ENCODE peak calls at places on chromosomes 5 and 9, in four cellular contexts. R is GM23338, Z is PC-3, A is fibroblast of mammary gland. Y is an unnamed sample.

GRCh38 chr5:88830567-88830966 is 52.4 kb downstream of the MEF2C start:
- DNase-seq in R (no peak), A (no peak), Z (no peak), Y (no peak)

GRCh38 chr5:94810281-94810680 is 191.8 kb downstream of the SLF1 start:
- DNase-seq in R (no peak), Z (no peak), A (no peak), Y (no peak)

GRCh38 chr9:91086657-91087563 is 274.8 kb downstream of the AUH start:
- DNase-seq in R (no peak), Z (no peak), A (no peak), Y (no peak)

GRCh38 chr5:16508730-16509531 is 43.3 kb upstream of the ZNF622 start:
- DNase-seq in R (peak), A (peak), Z (peak), Y (peak)

GRCh38 chr5:50965621-50966362 is 299.4 kb downstream of the PARP8 start:
- DNase-seq in Z (no peak), R (peak), A (no peak), Y (no peak)

GRCh38 chr9:88059469-88059868 is 78.8 kb downstream of the SPATA31C2 start:
- DNase-seq in R (no peak), Z (no peak), A (no peak), Y (no peak)

GRCh38 chr9:133405508-133406009 is 12.3 kb downstream of the REXO4 start:
- DNase-seq in A (peak), Z (no peak), R (no peak), Y (peak)

GRCh38 chr5:4191703-4192102 is 596.1 kb downstream of the IRX1 start:
- DNase-seq in Z (no peak), R (no peak), A (no peak), Y (no peak)

GRCh38 chr9:70347046-70347445 is 67.4 kb downstream of the KLF9 start:
- DNase-seq in R (no peak), Z (no peak), A (no peak), Y (no peak)

DNA sequence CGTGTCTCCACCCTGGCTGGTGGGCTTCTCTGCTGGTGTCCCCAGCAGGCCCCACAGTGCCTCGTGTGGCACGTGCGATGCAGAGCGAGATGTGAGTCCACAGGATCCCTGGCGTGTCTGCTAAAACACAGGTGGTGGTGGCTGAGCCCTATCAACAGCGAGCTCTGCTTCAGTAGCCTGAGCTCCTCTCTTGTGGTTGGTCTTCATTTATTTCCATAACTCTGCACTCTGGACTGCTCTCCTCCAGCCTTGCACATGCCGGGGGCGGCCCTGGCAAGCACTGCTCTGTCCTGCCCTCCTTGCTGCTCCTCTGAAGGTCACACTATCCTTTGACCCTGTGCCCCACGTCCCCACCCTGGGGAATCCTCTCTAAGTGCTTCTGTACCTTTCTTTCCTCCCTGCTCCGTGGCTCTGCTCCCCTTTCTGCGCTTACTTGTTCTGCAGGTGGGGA is 59.2 kb downstream of the NSUN2 start:
- DNase-seq in R (peak), A (no peak), Z (no peak), Y (no peak)
- TF ChIP-seq CTCF in R (peak), A (no peak), Z (peak), Y (no peak)

DNA sequence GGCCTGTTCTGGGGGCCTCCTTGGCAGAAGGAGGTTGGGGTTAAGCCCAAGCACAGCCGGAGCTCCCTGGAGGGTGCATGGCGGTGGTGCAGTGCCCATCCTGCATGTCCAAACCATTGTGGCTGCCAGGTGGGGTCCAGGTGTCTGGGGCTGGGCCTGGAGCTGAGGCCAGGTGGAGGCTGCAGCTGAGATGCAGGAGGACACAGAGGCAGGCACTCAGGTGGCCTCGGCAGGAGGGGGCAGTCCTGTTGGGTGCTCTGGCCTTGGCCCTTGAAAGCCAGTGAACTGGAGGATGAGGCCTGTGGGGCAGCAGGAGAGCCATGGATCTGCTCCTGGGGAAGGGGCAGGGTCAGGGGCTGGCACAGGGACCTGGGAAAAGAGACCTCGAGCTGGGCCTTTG is 195.3 kb downstream of the OLFM1 start:
- DNase-seq in R (no peak), Z (no peak), A (no peak), Y (no peak)
- H3K4me3 ChIP-seq in R (no peak), Z (no peak), A (no peak), Y (no peak)

GRCh38 chr9:78857371-78858225 is 560.7 kb downstream of the PSAT1 start:
- DNase-seq in A (no peak), Z (no peak), R (no peak), Y (peak)

GRCh38 chr9:78856781-78857180 is 559.9 kb downstream of the PSAT1 start:
- DNase-seq in R (no peak), A (no peak), Z (no peak), Y (no peak)

GRCh38 chr9:78863531-78863930 is 566.6 kb downstream of the PSAT1 start:
- DNase-seq in Z (peak), R (no peak), A (no peak), Y (no peak)

GRCh38 chr9:78858266-78858665 is 561.3 kb downstream of the PSAT1 start:
- DNase-seq in Z (no peak), A (no peak), R (no peak), Y (no peak)

DNA sequence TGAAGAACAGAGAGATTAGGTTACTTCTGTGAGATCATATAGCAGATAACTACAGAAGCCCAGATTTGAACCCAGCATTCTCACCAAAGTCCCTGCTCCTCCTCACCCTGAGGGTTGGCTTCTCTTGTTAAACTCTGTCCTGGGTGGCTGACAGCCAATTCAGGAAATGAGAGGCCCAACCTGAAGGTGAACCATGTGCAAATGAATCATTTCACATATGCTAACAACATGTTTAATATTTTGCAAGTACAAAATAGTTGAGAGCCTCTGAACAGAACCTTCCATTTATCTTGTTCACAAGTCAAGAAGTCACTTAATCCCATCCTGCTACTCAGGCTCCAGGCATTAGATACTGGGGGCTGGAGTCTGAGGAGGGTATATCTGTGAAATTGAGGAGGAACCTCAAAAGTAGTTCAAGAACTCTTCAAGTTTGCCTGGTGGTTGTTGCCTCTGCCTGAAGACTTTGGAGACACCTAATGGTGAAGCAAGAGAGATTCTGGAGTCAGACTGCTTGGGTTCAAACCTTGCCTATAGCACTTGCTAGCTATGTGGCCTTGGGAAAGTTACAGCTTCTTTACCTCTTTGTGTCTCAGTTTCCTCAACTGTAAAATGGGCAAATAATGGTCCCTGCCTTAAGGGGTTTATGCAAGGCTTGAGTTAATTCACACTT is 564.0 kb downstream of the PSAT1 start:
- DNase-seq in R (no peak), A (peak), Z (peak), Y (peak)
- TF ChIP-seq CTCF in R (no peak), A (peak), Z (no peak), Y (peak)

DNA sequence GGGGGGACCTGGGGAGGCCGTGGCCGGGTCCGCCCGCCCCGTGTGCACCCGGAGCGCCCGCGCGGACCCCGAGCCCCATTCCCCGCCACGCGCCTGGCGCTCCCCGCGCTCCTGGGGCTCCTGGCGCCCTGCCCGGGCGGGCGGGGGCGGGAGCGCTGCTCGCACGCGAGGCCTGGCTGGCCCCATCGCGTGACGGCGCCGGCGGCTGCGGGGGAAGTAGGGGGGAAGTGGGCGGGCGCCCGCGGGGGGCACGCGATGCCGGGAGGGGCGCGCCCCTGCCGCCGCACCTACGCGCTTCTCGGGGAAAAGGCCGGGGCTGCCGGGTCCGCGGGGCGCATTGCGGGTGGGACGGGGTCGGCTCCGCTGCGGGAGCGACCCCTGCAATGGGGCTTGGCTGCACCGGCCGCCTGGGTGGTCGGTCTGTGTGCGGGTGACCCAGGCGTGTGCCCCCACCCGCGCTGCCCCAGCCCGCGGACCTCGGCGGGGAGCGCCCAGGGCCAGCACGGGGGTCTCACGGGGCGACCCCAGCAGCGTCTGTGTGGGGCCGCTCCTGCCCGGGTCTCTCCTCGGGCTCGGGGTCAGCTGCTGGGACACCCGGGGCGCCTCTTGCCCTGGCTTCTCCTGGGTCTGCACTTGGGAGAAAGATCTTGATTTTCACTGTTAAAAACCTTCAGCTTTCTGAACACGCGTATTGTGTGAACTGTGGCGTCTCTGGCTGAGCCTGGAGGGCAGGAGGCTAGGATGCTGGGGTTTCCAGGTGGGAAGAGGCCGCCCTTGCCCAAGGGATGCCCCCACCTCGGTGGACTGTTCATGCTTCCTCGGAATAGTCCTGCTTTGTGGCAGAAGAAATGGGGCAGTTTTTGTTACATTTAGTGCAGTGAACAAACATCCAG is 52.4 kb downstream of the AHRR start:
- DNase-seq in Z (peak), A (peak), R (peak), Y (peak)
- H3K4me3 ChIP-seq in Z (no peak), A (peak), R (peak), Y (no peak)

DNA sequence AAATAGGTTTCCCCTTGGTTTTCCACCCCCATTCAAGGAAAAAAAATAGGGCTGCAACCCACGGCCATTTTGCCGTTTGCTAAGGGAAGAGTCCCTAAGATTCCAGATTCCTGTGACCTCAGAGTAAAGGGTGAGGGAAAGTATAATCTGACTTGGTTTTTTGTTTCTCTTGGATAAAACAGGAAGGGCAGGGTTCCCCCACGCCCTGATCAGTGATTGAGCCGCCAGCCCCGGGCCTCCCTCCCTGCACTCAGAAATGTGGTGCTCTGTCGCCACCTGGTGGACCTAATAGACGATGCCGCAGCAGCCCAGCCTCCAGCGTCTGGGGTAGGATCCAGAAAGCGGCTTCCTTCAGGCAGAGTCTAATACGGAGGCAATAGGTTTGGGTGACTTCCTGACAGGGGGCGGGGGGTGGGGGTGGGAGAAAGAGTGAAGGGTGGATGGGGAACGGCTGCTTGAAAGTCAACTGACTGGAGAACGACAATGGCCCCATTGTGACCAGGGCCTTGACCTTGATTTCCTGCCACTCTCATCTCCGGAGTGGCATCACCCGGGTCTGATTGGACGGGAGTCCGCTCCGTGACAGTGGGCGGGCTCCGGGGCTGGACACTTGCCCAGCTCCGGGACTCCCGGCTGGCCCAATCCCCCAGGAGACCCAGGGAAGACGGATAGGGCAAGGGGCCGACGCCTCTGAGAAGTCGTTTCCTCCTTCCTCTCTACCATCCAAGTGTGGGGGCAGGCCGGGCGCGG is 17.8 kb upstream of the CYSTM1 start:
- DNase-seq in Z (peak), R (peak), A (peak), Y (peak)
- TF ChIP-seq CTCF in Z (peak), R (peak), A (peak), Y (peak)

DNA sequence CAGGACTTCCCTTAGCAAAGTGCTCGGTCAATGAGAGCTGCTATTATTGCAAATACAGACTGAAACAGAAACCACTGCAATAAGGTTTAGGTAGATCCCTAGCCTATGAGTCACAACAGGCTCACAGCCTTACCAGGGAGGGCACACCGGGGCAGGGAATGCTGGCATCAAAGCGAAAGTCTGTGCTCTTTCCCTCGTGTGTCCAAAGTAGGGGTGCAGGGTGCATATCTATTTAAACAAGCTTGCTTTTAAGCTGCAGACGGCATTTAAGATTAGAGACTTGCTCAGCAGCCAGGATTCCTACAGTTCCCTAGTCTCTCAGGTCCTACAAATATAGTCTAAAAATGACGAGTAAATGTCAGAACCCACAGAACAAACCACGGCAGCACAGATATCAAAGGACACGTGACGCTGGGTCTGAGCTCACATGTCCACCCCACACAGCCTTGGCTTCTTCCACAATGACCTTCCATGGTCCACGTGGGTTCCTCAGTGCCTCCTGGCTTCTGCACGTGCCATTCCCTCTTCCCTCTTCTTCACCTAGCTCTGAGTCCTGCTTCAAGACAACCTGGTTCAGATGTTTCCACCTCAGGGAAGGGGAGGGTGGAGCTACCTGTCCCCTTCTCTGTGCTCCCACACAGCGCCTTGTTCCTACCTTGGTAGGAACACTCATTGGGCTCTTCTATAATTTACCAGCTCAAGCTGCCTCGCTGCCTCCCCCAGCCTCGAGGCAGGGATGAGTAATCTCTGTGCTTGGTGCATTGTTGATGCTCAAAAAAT is 193.2 kb downstream of the MAPKAP1 start:
- DNase-seq in Z (peak), R (no peak), A (peak), Y (peak)
- H3K4me3 ChIP-seq in Z (peak), R (no peak), A (no peak), Y (peak)

GRCh38 chr5:102049517-102049916 is 246.6 kb downstream of the SLCO4C1 start:
- DNase-seq in Z (no peak), R (no peak), A (no peak), Y (peak)
- TF ChIP-seq CTCF in Z (no peak), R (no peak), A (no peak), Y (no peak)

GRCh38 chr9:128204858-128205257 is 1.7 kb downstream of the DNM1 start:
- DNase-seq in Z (no peak), R (no peak), A (no peak), Y (no peak)
- H3K4me3 ChIP-seq in Z (peak), R (peak), A (no peak), Y (no peak)

DNA sequence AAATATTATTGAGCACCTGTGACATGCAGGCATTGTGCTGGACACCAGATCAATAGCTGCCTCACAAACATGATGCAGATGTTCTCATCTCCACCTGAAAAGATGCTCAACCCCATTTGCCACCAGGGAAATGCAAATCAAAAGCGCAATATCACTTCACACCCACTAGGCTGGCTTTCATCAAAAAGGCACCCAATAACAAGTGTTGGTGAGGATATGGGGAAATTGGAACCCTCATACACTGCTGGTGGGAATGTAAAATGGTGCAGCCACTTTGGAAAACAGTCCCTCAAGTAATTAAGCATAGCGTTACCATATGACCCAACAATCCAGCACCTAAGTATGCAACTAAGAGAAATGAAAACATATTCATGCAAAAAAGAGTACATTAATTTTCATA is 24.7 kb downstream of the FGF1 start:
- DNase-seq in R (no peak), Z (no peak), A (no peak), Y (no peak)
- TF ChIP-seq CTCF in R (no peak), Z (no peak), A (no peak), Y (no peak)

GRCh38 chr5:1651971-1652872 is 128.5 kb upstream of the LPCAT1 start:
- DNase-seq in Z (no peak), A (no peak), R (no peak), Y (no peak)
- H3K4me3 ChIP-seq in Z (no peak), A (no peak), R (no peak), Y (no peak)

Y was measured in epithelial cell of esophagus.